ENCODE peak calls at places on chromosomes 7 and 10, in six cellular contexts. C is CD8-positive, alpha-beta T cell; U is epithelial cell of esophagus; I is body of pancreas; S is heart right ventricle; B is psoas muscle. T is an unnamed sample.

GRCh38 chr7:128450913-128451312 is 4.8 kb upstream of the HILPDA start:
- DNase-seq in U (no peak), C (no peak), B (no peak), I (no peak), S (no peak), T (no peak)

GRCh38 chr7:74284781-74285259 is 4.4 kb upstream of the CLIP2 start:
- DNase-seq in C (no peak), S (no peak), B (no peak), I (peak; percentile 73), U (no peak), T (no peak)

GRCh38 chr10:497898-498451 is 191.5 kb downstream of the DIP2C start:
- DNase-seq in U (no peak), C (no peak), B (no peak), I (no peak), S (no peak), T (no peak)

GRCh38 chr10:21292763-21293517 is 232.5 kb downstream of the SKIDA1 start:
- DNase-seq in C (no peak), S (peak; percentile 58), B (peak; percentile 64), U (peak; percentile 92), I (peak; percentile 71), T (peak; percentile 96)

GRCh38 chr7:30225863-30226361 is 58.5 kb upstream of the ZNRF2 start:
- DNase-seq in U (peak; percentile 97), C (no peak), B (peak; percentile 67), I (peak; percentile 90), S (peak; percentile 43), T (no peak)

GRCh38 chr7:1196950-1197349 is 35.7 kb upstream of the UNCX start:
- DNase-seq in C (no peak), I (no peak), S (no peak), B (no peak), U (no peak), T (no peak)

GRCh38 chr10:17062009-17062408 is 67.6 kb downstream of the CUBN start:
- DNase-seq in S (no peak), B (no peak), C (no peak), U (peak; percentile 77), I (no peak), T (no peak)

GRCh38 chr7:9645756-9646155 is 1212.3 kb downstream of the NXPH1 start:
- DNase-seq in B (no peak), U (no peak), S (no peak), I (no peak), C (no peak), T (no peak)

GRCh38 chr7:41069635-41070034 is 633.3 kb downstream of the INHBA start:
- DNase-seq in B (no peak), S (no peak), I (no peak), C (no peak), U (no peak), T (no peak)

GRCh38 chr7:150781016-150781415 is 19.1 kb downstream of the TMEM176B start:
- DNase-seq in I (no peak), C (no peak), S (no peak), B (no peak), U (no peak), T (no peak)

GRCh38 chr7:1523838-1524237 is 6.7 kb upstream of the MAFK start:
- DNase-seq in B (no peak), I (no peak), C (no peak), U (no peak), S (no peak), T (no peak)

GRCh38 chr7:41940760-41941343 is 238.0 kb upstream of the INHBA start:
- DNase-seq in I (peak; percentile 76), B (peak; percentile 61), U (peak; percentile 85), S (peak; percentile 23), C (peak; percentile 43), T (no peak)

GRCh38 chr7:105594034-105594433 is 12.7 kb upstream of the EFCAB10 start:
- DNase-seq in C (no peak), S (no peak), I (no peak), U (no peak), B (no peak), T (no peak)

GRCh38 chr10:103619424-103620356 is 126.2 kb downstream of the NEURL1 start:
- DNase-seq in S (no peak), I (no peak), B (no peak), C (no peak), U (no peak), T (no peak)

GRCh38 chr7:28855538-28856217 is 102.5 kb downstream of the TRIL start:
- DNase-seq in U (peak; percentile 93), S (no peak), I (peak; percentile 39), B (no peak), C (no peak), T (peak; percentile 80)

GRCh38 chr7:8121243-8121642 is 140.7 kb downstream of the ICA1 start:
- DNase-seq in B (no peak), C (no peak), S (no peak), U (no peak), I (no peak), T (no peak)

GRCh38 chr7:5296627-5297226 is 14.0 kb downstream of the SLC29A4 start:
- DNase-seq in C (peak; percentile 75), I (no peak), B (no peak), U (peak; percentile 55), S (no peak), T (no peak)

DNA sequence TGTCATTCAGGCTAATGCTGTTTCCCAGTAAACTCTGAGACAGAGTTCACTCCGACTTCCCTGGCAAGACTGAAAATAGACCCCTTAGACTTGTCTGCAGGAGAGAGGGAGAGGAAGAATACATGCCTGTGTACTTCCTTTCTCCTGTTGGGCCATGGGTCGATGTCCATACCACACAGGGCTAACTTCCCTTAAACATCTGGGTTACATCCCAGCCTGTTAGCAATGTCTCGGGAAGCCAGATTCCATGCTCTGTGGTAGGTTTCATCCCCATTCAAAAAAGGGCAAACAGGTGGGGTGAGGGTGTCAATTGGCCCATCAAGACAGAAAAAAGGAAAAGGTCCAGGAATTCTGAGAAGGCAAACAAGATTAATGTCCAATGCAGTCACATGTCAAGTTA is 875.7 kb upstream of the CELF2 start:
- DNase-seq in U (no peak), B (no peak), S (no peak), I (no peak), C (no peak), T (no peak)
- H3K4me3 ChIP-seq in U (no peak overlapping the region), B (no peak overlapping the region), S (no peak overlapping the region), I (no peak overlapping the region), C (no peak overlapping the region), T (no peak overlapping the region)

DNA sequence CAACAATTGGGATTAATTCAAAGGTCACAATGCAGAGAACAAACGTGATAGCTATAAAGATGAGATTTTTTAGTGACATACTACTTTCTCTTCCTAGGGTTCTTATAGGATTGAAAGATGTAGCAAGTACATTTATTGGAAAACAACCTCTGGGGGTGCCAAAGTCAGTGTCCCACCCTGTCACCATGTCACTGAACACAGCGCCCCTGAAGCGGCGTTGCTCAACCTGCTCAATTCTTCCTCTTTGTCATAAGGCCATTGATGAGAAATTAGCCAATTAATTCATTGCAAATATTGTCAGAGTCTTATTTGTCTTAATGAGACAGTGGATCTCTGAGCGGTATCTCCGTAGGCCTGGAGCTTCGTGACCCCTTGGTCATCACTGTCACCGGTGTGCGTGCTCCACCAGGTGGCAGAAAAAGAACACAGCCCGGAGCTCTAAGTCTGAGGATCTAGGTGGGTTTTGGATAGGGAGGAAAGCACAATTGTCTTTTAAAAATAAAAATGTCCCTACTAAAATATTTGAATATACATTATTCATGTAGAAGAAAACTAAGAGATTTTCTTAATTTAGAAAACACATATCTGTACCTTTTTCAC is 362.6 kb downstream of the PAXIP1 start:
- DNase-seq in U (no peak), C (no peak), B (no peak), S (no peak), I (no peak), T (no peak)
- TF ChIP-seq CTCF in U (no peak), C (no peak), B (no peak), S (no peak), I (no peak), T (no peak)

GRCh38 chr10:133332936-133333699 is 3.6 kb downstream of the CALY start:
- DNase-seq in S (no peak), I (no peak), C (no peak), B (no peak), U (no peak), T (no peak)

GRCh38 chr10:133327651-133328357 is 8.9 kb downstream of the CALY start:
- DNase-seq in C (no peak), I (no peak), U (no peak), S (no peak), B (no peak), T (no peak)

GRCh38 chr10:133326745-133327650 is 9.7 kb downstream of the CALY start:
- DNase-seq in U (no peak), I (no peak), S (no peak), B (no peak), C (no peak), T (no peak)

GRCh38 chr10:133328358-133329343 is 8.0 kb downstream of the CALY start:
- DNase-seq in I (no peak), C (no peak), B (no peak), U (no peak), S (no peak), T (no peak)

DNA sequence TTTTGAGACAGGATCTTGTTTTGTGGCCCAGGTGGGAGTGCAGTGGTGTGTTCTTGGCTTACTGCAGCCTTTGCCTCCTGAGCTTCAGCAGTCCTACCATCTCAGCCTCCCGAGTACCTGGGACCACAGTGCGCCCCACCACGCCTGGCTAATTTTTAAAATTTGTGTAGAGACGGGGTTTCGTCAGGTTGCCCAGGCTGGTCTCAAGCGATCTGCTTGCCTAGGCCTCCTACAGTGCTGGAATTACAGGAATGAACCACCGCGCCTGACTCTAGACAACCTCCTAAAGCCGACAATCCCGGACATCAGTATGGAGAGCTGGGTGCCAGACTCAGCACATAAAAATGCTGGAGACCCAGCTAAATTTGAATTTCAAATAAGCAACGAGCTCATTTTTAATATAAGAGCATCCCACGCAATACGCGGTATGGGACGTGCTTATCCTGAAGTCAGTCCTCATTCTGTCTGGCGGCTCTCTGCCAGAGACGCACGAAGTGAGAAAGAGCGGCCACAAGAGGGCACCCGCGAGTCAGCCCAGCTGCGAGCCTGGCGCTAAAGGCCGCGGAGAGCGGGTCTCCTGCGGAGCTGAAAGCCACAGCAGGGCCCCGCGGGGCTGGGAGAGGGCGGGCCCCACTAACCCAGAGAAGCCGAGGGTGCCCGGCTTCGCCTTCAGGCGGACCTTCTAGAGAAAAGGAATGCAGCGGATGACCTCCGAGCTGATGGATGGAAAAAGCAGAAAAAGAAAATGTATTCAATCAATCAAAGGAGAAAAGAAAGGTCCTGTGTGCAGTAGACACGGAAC is 7.1 kb downstream of the CALY start:
- DNase-seq in S (peak; percentile 88), C (peak; percentile 94), U (peak; percentile 79), B (peak; percentile 83), I (peak; percentile 86), T (peak; percentile 31)
- H3K4me3 ChIP-seq in S (peak overlapping the region; percentile 10), C (peak overlapping the region; percentile 4), U (no peak overlapping the region), B (peak overlapping the region; percentile 43), I (no peak overlapping the region), T (peak overlapping the region; percentile 26)

GRCh38 chr7:139908792-139909191 is 79.7 kb downstream of the TBXAS1 start:
- DNase-seq in I (no peak), C (no peak), S (no peak), B (no peak), U (no peak), T (no peak)
- TF ChIP-seq CTCF in I (no peak), C (no peak), S (no peak), B (no peak), U (no peak), T (no peak)

DNA sequence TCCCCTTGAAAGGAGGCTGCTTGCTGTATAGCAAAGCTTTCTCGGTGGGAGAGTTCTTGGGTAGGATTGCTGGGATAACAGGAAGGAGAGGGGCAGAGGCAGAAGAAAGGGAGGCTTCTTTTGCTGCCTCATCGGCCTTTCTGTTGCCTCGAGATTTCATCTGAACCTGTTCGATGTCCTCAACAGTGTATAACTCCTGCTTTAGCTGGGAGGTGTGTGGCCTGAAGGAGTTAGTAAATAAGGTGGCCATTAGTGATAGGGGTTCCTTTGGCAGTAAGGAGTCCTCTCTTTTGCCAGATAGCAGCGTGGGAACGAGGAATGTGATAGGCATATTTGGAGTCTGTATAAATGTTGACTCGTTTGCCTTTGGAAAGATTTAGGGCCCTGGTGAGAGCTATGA is 20.0 kb downstream of the SCIN start:
- DNase-seq in C (no peak), U (no peak), S (no peak), I (no peak), B (no peak), T (no peak)
- H3K4me3 ChIP-seq in C (no peak overlapping the region), U (no peak overlapping the region), S (no peak overlapping the region), I (no peak overlapping the region), B (no peak overlapping the region), T (no peak overlapping the region)

T was measured in AG09309.